ENCODE peak calls at places on chromosomes 12 and 14, in seven cellular contexts. A, O, C, I, Z, Y and Q are unnamed samples.

GRCh38 chr12:54173906-54174471 is 14.8 kb downstream of the SMUG1 start:
- DNase-seq in O (no peak), Z (no peak), C (no peak), A (no peak), Y (no peak), I (no peak), Q (no peak)

GRCh38 chr14:59282366-59282765 is 93.9 kb downstream of the DAAM1 start:
- DNase-seq in Y (no peak), C (no peak), Z (no peak), A (no peak), O (no peak), I (no peak), Q (peak)

GRCh38 chr12:117212563-117213190 is 22.4 kb upstream of the FBXO21 start:
- DNase-seq in C (no peak), I (peak), Z (peak), Y (peak), O (peak), A (peak), Q (peak)

GRCh38 chr12:59357811-59358210 is 238.0 kb upstream of the SLC16A7 start:
- DNase-seq in O (no peak), C (no peak), Y (no peak), I (no peak), Z (no peak), A (no peak), Q (no peak)

GRCh38 chr12:18546399-18546798 is 191.4 kb downstream of the PLCZ1 start:
- DNase-seq in A (no peak), Z (no peak), Y (no peak), I (no peak), O (no peak), C (no peak), Q (no peak)

GRCh38 chr12:91349451-91349850 is 166.8 kb upstream of the DCN start:
- DNase-seq in C (no peak), A (no peak), Z (no peak), I (no peak), O (no peak), Y (no peak), Q (no peak)

GRCh38 chr12:102740157-102741032 is 176.6 kb downstream of the PAH start:
- DNase-seq in Y (no peak), O (peak), A (peak), C (no peak), Z (no peak), I (peak), Q (peak)

GRCh38 chr12:114316076-114316475 is 89.9 kb downstream of the TBX5 start:
- DNase-seq in C (no peak), Z (no peak), I (no peak), Y (no peak), O (no peak), A (no peak), Q (no peak)

GRCh38 chr12:69330475-69331473 is 17.4 kb upstream of the LYZ start:
- DNase-seq in Z (peak), C (no peak), I (no peak), A (peak), O (no peak), Y (peak), Q (peak)

GRCh38 chr12:6065131-6065871 is 59.2 kb downstream of the VWF start:
- DNase-seq in I (no peak), Y (no peak), A (no peak), O (no peak), Z (no peak), C (no peak), Q (no peak)

GRCh38 chr12:62700091-62700490 is 233.5 kb downstream of the MON2 start:
- DNase-seq in Y (no peak), C (no peak), I (no peak), O (no peak), Z (no peak), A (no peak), Q (no peak)

GRCh38 chr14:103450423-103450822 is 65.2 kb downstream of the MARK3 start:
- DNase-seq in O (no peak), Z (no peak), A (no peak), C (no peak), I (no peak), Y (no peak), Q (no peak)

GRCh38 chr14:55339770-55340169 is 68.5 kb downstream of the FBXO34 start:
- DNase-seq in I (no peak), Y (no peak), A (no peak), Z (no peak), O (no peak), C (no peak), Q (peak)

GRCh38 chr14:104116544-104117340 is 21.6 kb upstream of the KIF26A start:
- DNase-seq in O (peak), Y (no peak), C (no peak), Z (no peak), I (no peak), A (no peak), Q (no peak)

GRCh38 chr12:42260518-42260917 is 22.5 kb upstream of the YAF2 start:
- DNase-seq in I (no peak), Z (no peak), A (no peak), C (no peak), Y (no peak), O (no peak), Q (no peak)

GRCh38 chr12:42255875-42256261 is 17.8 kb upstream of the YAF2 start:
- DNase-seq in O (no peak), C (no peak), I (no peak), Z (no peak), A (no peak), Y (no peak), Q (no peak)

GRCh38 chr12:42259699-42260098 is 21.7 kb upstream of the YAF2 start:
- DNase-seq in C (no peak), I (no peak), O (no peak), A (no peak), Z (no peak), Y (no peak), Q (no peak)

DNA sequence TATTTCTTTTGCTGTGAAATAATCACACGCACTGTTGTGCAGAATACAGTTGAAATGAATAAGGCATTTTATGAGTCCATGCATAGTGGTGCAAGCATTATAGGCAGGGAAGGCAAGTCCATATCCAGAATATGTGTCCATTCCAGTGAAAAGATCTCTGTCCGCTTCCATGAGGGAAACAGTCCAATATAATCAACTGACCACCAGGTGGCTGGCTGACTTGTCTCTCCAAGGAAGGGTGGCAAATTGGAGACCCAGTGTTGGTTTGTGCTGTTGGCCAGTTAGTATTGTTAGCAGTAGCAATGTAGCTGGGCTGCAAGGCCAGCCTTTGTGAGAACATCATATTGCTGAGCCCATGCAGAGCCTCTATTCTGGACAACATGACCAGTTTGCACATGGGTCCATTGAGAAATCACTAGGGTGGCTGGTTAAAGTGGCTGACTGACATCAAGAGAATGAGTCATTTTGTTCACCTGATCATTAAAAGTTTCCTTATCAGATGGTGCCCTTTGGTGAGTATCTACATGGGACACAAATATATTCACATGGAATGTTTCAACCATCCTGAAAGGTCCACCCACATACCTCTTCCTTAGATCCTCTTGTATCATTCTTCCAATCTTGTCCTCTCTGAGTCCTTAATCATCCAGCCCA is 17.3 kb upstream of the YAF2 start:
- DNase-seq in Z (no peak), Y (no peak), C (no peak), I (no peak), O (no peak), A (peak), Q (no peak)
- TF ChIP-seq CTCF in Z (peak), Y (no peak), C (no peak), I (no peak), O (no peak), A (peak), Q (no peak)

GRCh38 chr14:22510527-22511110 is 78.4 kb downstream of the DAD1 start:
- DNase-seq in Z (no peak), C (no peak), A (no peak), Y (peak), I (no peak), O (no peak), Q (no peak)
- TF ChIP-seq MAX in Z (no peak), C (no peak), A (no peak), Y (no peak), I (no peak), O (no peak), Q (no peak)

GRCh38 chr14:75793806-75794205 is 132.8 kb downstream of the TTLL5 start:
- DNase-seq in O (no peak), Z (no peak), C (no peak), I (no peak), Y (no peak), A (no peak), Q (no peak)

DNA sequence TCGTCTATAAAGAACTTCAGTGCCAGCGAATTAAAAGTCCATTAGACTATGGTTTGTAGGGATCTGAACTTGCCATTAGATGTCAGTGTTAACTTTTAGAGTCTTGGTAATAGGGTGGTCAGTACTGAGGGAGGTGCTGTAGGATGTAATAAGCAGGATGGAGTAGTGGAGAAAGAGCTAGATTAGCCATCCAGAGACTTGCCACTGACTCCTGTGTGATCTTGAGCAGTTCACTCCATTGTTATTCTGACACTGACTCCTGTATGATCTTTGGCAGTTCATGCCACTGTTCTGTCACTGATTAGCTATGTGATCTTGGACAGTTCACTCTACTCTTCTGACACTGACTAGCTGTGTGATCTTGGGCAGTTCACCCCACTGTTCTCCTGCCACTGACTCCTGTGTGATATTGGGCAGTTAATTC is 133.6 kb downstream of the TTLL5 start:
- DNase-seq in A (peak), Z (peak), Y (peak), C (no peak), O (peak), I (no peak), Q (no peak)
- TF ChIP-seq CTCF in A (peak), Z (peak), Y (peak), C (peak), O (peak), I (peak), Q (no peak)

GRCh38 chr12:1993871-1994371 is 10.3 kb downstream of the DCP1B start:
- DNase-seq in Z (no peak), A (no peak), C (no peak), O (no peak), I (no peak), Y (no peak), Q (peak)
- TF ChIP-seq MAX in Z (no peak), A (no peak), C (no peak), O (no peak), I (no peak), Y (no peak), Q (no peak)